ENCODE peak calls at places on chromosomes 13 and 19, in six cellular contexts. X is Caco-2, Y is transverse colon, M is right cardiac atrium, W is left ventricle myocardium inferior, G is aorta. B is an unnamed sample.

GRCh38 chr13:21541980-21542379 is 62.0 kb downstream of the MICU2 start:
- DNase-seq in X (no peak), Y (no peak), M (no peak), W (no peak), G (no peak), B (no peak)

GRCh38 chr13:76016799-76017198 is 380.7 kb downstream of the LMO7 start:
- DNase-seq in X (no peak), Y (peak; percentile 8), M (no peak), W (no peak), G (no peak), B (peak; percentile 58)

GRCh38 chr13:57925250-57925649 is 293.7 kb downstream of the PCDH17 start:
- DNase-seq in X (no peak), Y (no peak), M (no peak), W (no peak), G (no peak), B (no peak)

GRCh38 chr13:111007209-111007608 is 92.3 kb upstream of the ANKRD10 start:
- DNase-seq in X (no peak), Y (no peak), M (no peak), W (no peak), G (no peak), B (no peak)

GRCh38 chr13:111926501-111927180 is 140.3 kb upstream of the SOX1 start:
- DNase-seq in X (no peak), Y (no peak), M (no peak), W (no peak), G (no peak), B (no peak)

GRCh38 chr13:52399708-52400107 is 6.3 kb downstream of the THSD1 start:
- DNase-seq in X (no peak), Y (no peak), M (no peak), W (no peak), G (no peak), B (no peak)

GRCh38 chr19:3142292-3142670 is 6.4 kb downstream of the GNA15 start:
- DNase-seq in X (no peak), Y (no peak), M (no peak), W (no peak), G (no peak), B (no peak)

GRCh38 chr19:1037553-1038115 is 2.3 kb upstream of the ABCA7 start:
- DNase-seq in X (no peak), Y (peak; percentile 13), M (no peak), W (no peak), G (no peak), B (no peak)

GRCh38 chr19:39839678-39840327 is 5.8 kb upstream of the DYRK1B start:
- DNase-seq in X (no peak), Y (no peak), M (no peak), W (no peak), G (no peak), B (no peak)

GRCh38 chr19:38032151-38032550 is 125.1 kb downstream of the SIPA1L3 start:
- DNase-seq in X (no peak), Y (no peak), M (no peak), W (no peak), G (no peak), B (no peak)

GRCh38 chr13:74442751-74443150 is 308.5 kb upstream of the KLF12 start:
- DNase-seq in X (no peak), Y (no peak), M (no peak), W (no peak), G (no peak), B (no peak)

GRCh38 chr19:45446295-45446694 is 21.5 kb upstream of the FOSB start:
- DNase-seq in X (no peak), Y (no peak), M (no peak), W (no peak), G (no peak), B (no peak)

GRCh38 chr19:40671404-40671803 is 19.0 kb downstream of the NUMBL start:
- DNase-seq in X (no peak), Y (no peak), M (peak; percentile 53), W (peak; percentile 48), G (no peak), B (no peak)

GRCh38 chr19:33545209-33545981 is 23.8 kb upstream of the PEPD start:
- DNase-seq in X (no peak), Y (no peak), M (no peak), W (no peak), G (no peak), B (no peak)

GRCh38 chr19:16315825-16316505 is 8.7 kb upstream of the KLF2 start:
- DNase-seq in X (peak; percentile 74), Y (peak; percentile 45), M (peak; percentile 69), W (peak; percentile 52), G (peak; percentile 75), B (no peak)

GRCh38 chr13:111272117-111272516 is 48.3 kb upstream of the TEX29 start:
- DNase-seq in X (no peak), Y (no peak), M (no peak), W (no peak), G (no peak), B (no peak)

GRCh38 chr13:34156841-34157365 is 339.0 kb downstream of the RFC3 start:
- DNase-seq in X (peak; percentile 80), Y (peak; percentile 80), M (peak; percentile 61), W (peak; percentile 22), G (peak; percentile 86), B (peak; percentile 16)

GRCh38 chr13:75010941-75011340 is 471.0 kb downstream of the TBC1D4 start:
- DNase-seq in X (no peak), Y (no peak), M (no peak), W (no peak), G (no peak), B (no peak)

GRCh38 chr19:47230122-47230920 is 678 bp downstream of the BBC3 start:
- DNase-seq in X (peak; percentile 65), Y (peak; percentile 82), M (peak; percentile 68), W (peak; percentile 77), G (peak; percentile 78), B (no peak)

GRCh38 chr13:24199016-24199415 is 38.5 kb downstream of the SPATA13 start:
- DNase-seq in X (no peak), Y (peak; percentile 41), M (no peak), W (no peak), G (no peak), B (no peak)

DNA sequence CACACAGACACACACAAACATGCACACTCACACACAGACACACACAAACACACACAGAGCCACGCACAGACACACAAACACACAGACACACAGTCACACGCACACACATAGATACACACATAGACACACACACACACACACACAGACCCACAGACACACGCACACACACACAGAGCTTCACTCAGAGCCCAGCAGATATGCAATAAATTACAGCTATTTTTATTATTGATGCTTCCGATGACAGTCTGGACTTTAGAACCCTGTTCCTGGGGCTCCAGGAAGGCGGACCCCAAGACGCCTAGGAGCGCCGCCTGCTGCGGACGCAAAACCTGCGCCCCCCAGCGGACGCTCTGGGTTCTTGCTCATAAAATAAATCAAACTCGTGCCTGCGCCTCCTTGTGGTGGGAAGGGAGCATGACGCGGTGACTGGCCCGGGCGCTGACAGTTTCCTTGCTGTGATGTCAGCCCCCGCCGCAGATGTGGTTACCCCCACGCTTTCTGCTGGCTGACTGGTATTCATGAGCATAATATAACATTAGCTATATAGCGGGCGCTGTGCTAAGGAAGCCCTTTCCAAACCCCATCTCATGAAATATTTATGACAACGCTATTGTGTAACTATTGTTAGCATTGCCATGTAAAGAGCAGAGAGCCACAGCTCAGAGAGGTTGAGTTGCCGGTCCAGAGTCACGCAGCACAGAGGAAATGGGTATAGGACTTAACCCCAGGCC is 64.4 kb upstream of the TM9SF2 start:
- DNase-seq in X (peak; percentile 80), Y (peak; percentile 90), M (peak; percentile 85), W (peak; percentile 85), G (peak; percentile 91), B (peak; percentile 88)
- H3K4me3 ChIP-seq in X (no peak overlapping the region), Y (no peak overlapping the region), M (no peak overlapping the region), W (no peak overlapping the region), G (no peak overlapping the region), B (no peak overlapping the region)

GRCh38 chr13:30418886-30419459 is 3.3 kb upstream of the UBE2L5 start:
- DNase-seq in X (no peak), Y (no peak), M (no peak), W (no peak), G (no peak), B (no peak)
- H3K4me1 ChIP-seq in X (peaks cover 7% of the 10 kb centered on the region), Y (peaks cover 9% of the 10 kb centered on the region), M (no peaks in the 10 kb centered on the region), W (peaks cover 15% of the 10 kb centered on the region), G (no peaks in the 10 kb centered on the region), B (peaks cover 9% of the 10 kb centered on the region)

DNA sequence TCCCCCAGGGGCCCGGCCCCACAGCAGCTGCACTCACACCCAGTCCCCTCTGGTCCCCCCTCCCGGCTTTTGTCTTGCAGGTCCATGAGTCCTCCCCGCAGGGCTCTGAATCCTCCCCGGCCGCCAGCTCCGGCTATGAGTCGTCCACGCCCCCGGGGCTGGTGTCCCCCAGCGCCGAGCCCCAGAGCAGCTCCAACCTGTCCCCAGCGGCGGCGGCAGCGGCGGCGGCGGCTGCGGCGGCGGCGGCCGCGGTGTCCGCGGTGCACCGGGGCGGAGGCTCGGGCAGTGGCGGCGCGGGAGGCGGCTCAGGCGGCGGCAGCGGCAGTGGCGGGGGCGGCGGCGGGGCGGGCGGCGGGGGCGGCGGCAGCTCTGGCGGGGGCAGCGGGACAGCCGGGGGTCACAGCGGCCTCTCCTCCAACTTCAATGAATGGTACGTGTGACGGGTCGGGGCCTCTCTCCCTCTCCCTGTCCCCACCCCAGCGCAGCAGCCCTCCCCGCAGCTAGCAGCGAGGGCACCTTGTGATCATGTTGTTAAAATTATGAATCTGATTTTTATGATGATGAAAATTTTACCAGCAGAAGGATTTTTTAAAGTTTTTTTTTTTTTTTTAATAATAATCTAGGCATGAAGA is 3.8 kb downstream of the ZIC2 start:
- DNase-seq in X (no peak), Y (no peak), M (no peak), W (no peak), G (no peak), B (no peak)
- H3K4me3 ChIP-seq in X (peak overlapping the region; percentile 30), Y (no peak overlapping the region), M (no peak overlapping the region), W (no peak overlapping the region), G (no peak overlapping the region), B (peak overlapping the region; percentile 47)

GRCh38 chr19:8449830-8450229 is 5.1 kb downstream of the HNRNPM start:
- DNase-seq in X (no peak), Y (no peak), M (no peak), W (no peak), G (no peak), B (no peak)
- H3K4me1 ChIP-seq in X (peaks cover 23% of the 10 kb centered on the region), Y (peaks cover 39% of the 10 kb centered on the region), M (peaks cover 21% of the 10 kb centered on the region), W (peaks cover 97% of the 10 kb centered on the region), G (peaks cover 8% of the 10 kb centered on the region), B (peaks cover 28% of the 10 kb centered on the region)

DNA sequence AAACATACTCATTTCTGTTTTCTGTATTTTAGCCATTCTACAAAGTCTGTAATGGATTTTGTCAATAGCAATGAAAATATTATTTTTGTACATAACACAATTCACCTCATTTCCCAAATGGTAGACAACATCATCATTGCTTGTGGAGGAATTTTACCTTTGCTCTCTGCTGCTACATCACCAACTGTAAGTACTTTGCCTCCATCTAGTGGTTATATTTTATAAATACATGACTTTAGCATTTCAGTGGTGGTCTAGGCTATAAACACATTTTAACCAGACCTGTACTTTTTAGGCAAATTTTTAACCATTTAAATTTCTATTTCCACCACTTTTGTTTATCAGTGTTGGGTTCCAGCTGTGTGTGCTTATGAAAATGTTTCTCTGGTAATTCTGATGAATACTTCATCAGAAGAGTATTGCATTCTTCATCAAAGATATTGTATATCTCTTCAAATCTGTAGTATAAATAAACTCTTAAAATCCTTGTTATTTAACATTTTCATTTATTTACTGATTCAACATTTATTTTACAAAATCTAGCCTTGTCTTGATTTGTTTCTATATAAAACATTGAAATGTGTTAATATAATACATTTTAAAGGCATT is 222.4 kb downstream of the NBEA start:
- DNase-seq in X (no peak), Y (no peak), M (no peak), W (no peak), G (no peak), B (peak; percentile 67)
- H3K4me3 ChIP-seq in X (no peak overlapping the region), Y (no peak overlapping the region), M (no peak overlapping the region), W (no peak overlapping the region), G (no peak overlapping the region), B (no peak overlapping the region)